ENCODE peak calls at places on chromosomes 4 and X, in four cellular contexts. V is ELR, M is hypothalamus, O is AG09309. Y is an unnamed sample.
A peak's percentile ranks its signal among the peaks of the same experiment; 100 is the strongest.

GRCh38 chr4:185479507-185479971 is 8.0 kb upstream of the CCDC110 start:
- DNase-seq in V (no peak), M (no peak), O (peak; percentile 14), Y (no peak)

GRCh38 chr4:89283226-89283974 is 24.2 kb downstream of the GPRIN3 start:
- DNase-seq in V (peak; percentile 25), M (no peak), O (no peak), Y (no peak)

GRCh38 chr4:27003602-27004238 is 143.1 kb downstream of the STIM2 start:
- DNase-seq in V (peak; percentile 58), M (no peak), O (peak; percentile 38), Y (no peak)

GRCh38 chrX:107135076-107135964 is 16.7 kb upstream of the RBM41 start:
- DNase-seq in V (peak; percentile 74), M (no peak), O (no peak), Y (no peak)

GRCh38 chrX:22395372-22395771 is 122.7 kb downstream of the CBLL2 start:
- DNase-seq in V (peak; percentile 65), M (no peak), O (no peak), Y (no peak)

GRCh38 chr4:211033-211511 is 86.8 kb downstream of the ZNF718 start:
- DNase-seq in V (no peak), M (no peak), O (no peak), Y (no peak)

GRCh38 chr4:76589402-76589801 is 154.4 kb downstream of the SHROOM3 start:
- DNase-seq in V (peak; percentile 34), M (no peak), O (peak; percentile 72), Y (no peak)

GRCh38 chrX:130789793-130790192 is 113.2 kb downstream of the ENOX2 start:
- DNase-seq in V (no peak), M (no peak), O (no peak), Y (no peak)

GRCh38 chr4:124105212-124105611 is 607.3 kb downstream of the ANKRD50 start:
- DNase-seq in V (peak; percentile 31), M (no peak), O (no peak), Y (no peak)

GRCh38 chr4:184932343-184932742 is 85.9 kb upstream of the HELT start:
- DNase-seq in V (no peak), M (no peak), O (no peak), Y (no peak)

GRCh38 chr4:145883173-145883572 is 55.5 kb downstream of the ZNF827 start:
- DNase-seq in V (no peak), M (no peak), O (no peak), Y (no peak)

GRCh38 chrX:109600114-109600710 is 24.8 kb downstream of the KCNE5 start:
- DNase-seq in V (peak; percentile 6), M (peak; percentile 5), O (no peak), Y (no peak)

GRCh38 chrX:32048285-32048684 is 976.4 kb upstream of the FTHL17 start:
- DNase-seq in V (no peak), M (no peak), O (no peak), Y (no peak)

GRCh38 chr4:85979276-85979675 is 380.6 kb downstream of the MAPK10 start:
- DNase-seq in V (no peak), M (no peak), O (no peak), Y (no peak)

GRCh38 chr4:110347805-110348204 is 128.2 kb upstream of the ENPEP start:
- DNase-seq in V (no peak), M (no peak), O (no peak), Y (no peak)

GRCh38 chr4:106809083-106809482 is 227.0 kb downstream of the DKK2 start:
- DNase-seq in V (peak; percentile 68), M (no peak), O (no peak), Y (no peak)

GRCh38 chrX:103063918-103064434 is at the start of gene BEX1:
- DNase-seq in V (peak; percentile 84), M (peak; percentile 85), O (no peak), Y (peak; percentile 70)

GRCh38 chrX:48083212-48083611 is 11.8 kb upstream of the ZNF630 start:
- DNase-seq in V (peak; percentile 50), M (peak; percentile 13), O (no peak), Y (no peak)

GRCh38 chr4:3294401-3295241 is 1.8 kb downstream of the RGS12 start:
- DNase-seq in V (no peak), M (no peak), O (no peak), Y (no peak)

GRCh38 chr4:26692014-26692726 is 108.3 kb downstream of the TBC1D19 start:
- DNase-seq in V (peak; percentile 64), M (no peak), O (no peak), Y (no peak)

GRCh38 chr4:118280501-118281218 is 72.1 kb downstream of the PRSS12 start:
- DNase-seq in V (peak; percentile 78), M (peak; percentile 31), O (peak; percentile 52), Y (peak; percentile 29)

GRCh38 chrX:38755319-38755718 is 45.9 kb upstream of the MID1IP1 start:
- DNase-seq in V (no peak), M (no peak), O (no peak), Y (no peak)

GRCh38 chrX:102765217-102765616 is 44.7 kb downstream of the GPRASP3 start:
- DNase-seq in V (peak; percentile 85), M (no peak), O (peak; percentile 17), Y (no peak)

GRCh38 chr4:155271557-155271956 is 63.1 kb downstream of the NPY2R start:
- DNase-seq in V (peak; percentile 3), M (no peak), O (no peak), Y (no peak)

GRCh38 chrX:149903889-149904748 is 23.1 kb downstream of the MAGEA8 start:
- DNase-seq in V (peak; percentile 19), M (no peak), O (no peak), Y (no peak)

GRCh38 chrX:104833401-104833800 is 267.4 kb downstream of the IL1RAPL2 start:
- DNase-seq in V (no peak), M (no peak), O (no peak), Y (no peak)

GRCh38 chr4:126440297-126440696 is 1125.5 kb downstream of the FAT4 start:
- DNase-seq in V (no peak), M (no peak), O (no peak), Y (no peak)

GRCh38 chr4:147327322-147327721 is 153.6 kb upstream of the EDNRA start:
- DNase-seq in V (no peak), M (no peak), O (no peak), Y (no peak)

GRCh38 chrX:148599404-148599803 is 99.0 kb downstream of the AFF2 start:
- DNase-seq in V (no peak), M (no peak), O (no peak), Y (no peak)

GRCh38 chr4:99652596-99653436 is 4.8 kb downstream of the C4orf54 start:
- DNase-seq in V (no peak), M (no peak), O (no peak), Y (peak; percentile 16)

GRCh38 chrX:40131644-40132376 is 34.1 kb upstream of the BCOR start:
- DNase-seq in V (no peak), M (no peak), O (no peak), Y (no peak)

GRCh38 chr4:89579776-89580175 is 257.2 kb downstream of the SNCA start:
- DNase-seq in V (no peak), M (no peak), O (no peak), Y (no peak)

GRCh38 chr4:158758703-158759102 is 10.1 kb upstream of the FNIP2 start:
- DNase-seq in V (no peak), M (no peak), O (no peak), Y (no peak)

GRCh38 chr4:88018471-88018870 is 11.0 kb downstream of the PKD2 start:
- DNase-seq in V (peak; percentile 82), M (no peak), O (no peak), Y (no peak)

GRCh38 chrX:106263817-106264216 is 95.7 kb downstream of the PWWP3B start:
- DNase-seq in V (no peak), M (no peak), O (no peak), Y (no peak)